ENCODE peak calls at places on chromosomes 13 and 19, in four cellular contexts. One of them, this sample, is unnamed.

GRCh38 chr13:54394319-54394718 is 1365.7 kb downstream of the OLFM4 start:
- DNase-seq in uterus: no peak
- DNase-seq in GM12892: no peak
- DNase-seq in A549: no peak
- DNase-seq in this sample: no peak

GRCh38 chr19:3550947-3551807 is 6.2 kb downstream of the MFSD12 start:
- DNase-seq in uterus: no peak
- DNase-seq in GM12892: no peak
- DNase-seq in A549: no peak
- DNase-seq in this sample: no peak

GRCh38 chr13:96338030-96338429 is 248.1 kb downstream of the HS6ST3 start:
- DNase-seq in GM12892: no peak
- DNase-seq in uterus: no peak
- DNase-seq in A549: no peak
- DNase-seq in this sample: no peak

GRCh38 chr13:110799246-110800236 is 86.0 kb downstream of the ING1 start:
- DNase-seq in A549: no peak
- DNase-seq in uterus: peak; percentile 76
- DNase-seq in GM12892: no peak
- DNase-seq in this sample: no peak

GRCh38 chr13:65653548-65654078 is 1576.5 kb downstream of the PCDH9 start:
- DNase-seq in GM12892: no peak
- DNase-seq in uterus: no peak
- DNase-seq in A549: no peak
- DNase-seq in this sample: no peak

GRCh38 chr13:37621811-37622361 is 23.3 kb upstream of the POSTN start:
- DNase-seq in A549: no peak
- DNase-seq in uterus: peak; percentile 15
- DNase-seq in GM12892: no peak
- DNase-seq in this sample: no peak

GRCh38 chr13:113978741-113979481 is 5.0 kb upstream of the C13orf46 start:
- DNase-seq in uterus: peak; percentile 12
- DNase-seq in A549: no peak
- DNase-seq in GM12892: no peak
- DNase-seq in this sample: no peak

GRCh38 chr19:18846862-18847515 is 15.2 kb downstream of the UPF1 start:
- DNase-seq in GM12892: no peak
- DNase-seq in A549: peak; percentile 68
- DNase-seq in uterus: peak; percentile 82
- DNase-seq in this sample: peak; percentile 69

GRCh38 chr13:32314968-32315254 is 252 bp downstream of the ZAR1L start:
- DNase-seq in A549: no peak
- DNase-seq in GM12892: no peak
- DNase-seq in uterus: no peak
- DNase-seq in this sample: peak; percentile 88

GRCh38 chr19:13181747-13182388 is 31.7 kb downstream of the IER2 start:
- DNase-seq in GM12892: no peak
- DNase-seq in uterus: peak; percentile 64
- DNase-seq in A549: no peak
- DNase-seq in this sample: no peak

GRCh38 chr13:89307278-89307677 is 1636.1 kb downstream of the SLITRK5 start:
- DNase-seq in GM12892: no peak
- DNase-seq in uterus: no peak
- DNase-seq in A549: no peak
- DNase-seq in this sample: no peak
- TF ChIP-seq POLR2A in GM12892: no peak
- TF ChIP-seq POLR2A in uterus: no peak
- TF ChIP-seq POLR2A in A549: no peak
- TF ChIP-seq POLR2A in this sample: no peak

GRCh38 chr13:30907167-30907761 is 1.2 kb downstream of the MEDAG start:
- DNase-seq in uterus: no peak
- DNase-seq in A549: no peak
- DNase-seq in GM12892: no peak
- DNase-seq in this sample: no peak
- TF ChIP-seq POLR2A in uterus: no peak
- TF ChIP-seq POLR2A in A549: no peak
- TF ChIP-seq POLR2A in GM12892: no peak
- TF ChIP-seq POLR2A in this sample: no peak

DNA sequence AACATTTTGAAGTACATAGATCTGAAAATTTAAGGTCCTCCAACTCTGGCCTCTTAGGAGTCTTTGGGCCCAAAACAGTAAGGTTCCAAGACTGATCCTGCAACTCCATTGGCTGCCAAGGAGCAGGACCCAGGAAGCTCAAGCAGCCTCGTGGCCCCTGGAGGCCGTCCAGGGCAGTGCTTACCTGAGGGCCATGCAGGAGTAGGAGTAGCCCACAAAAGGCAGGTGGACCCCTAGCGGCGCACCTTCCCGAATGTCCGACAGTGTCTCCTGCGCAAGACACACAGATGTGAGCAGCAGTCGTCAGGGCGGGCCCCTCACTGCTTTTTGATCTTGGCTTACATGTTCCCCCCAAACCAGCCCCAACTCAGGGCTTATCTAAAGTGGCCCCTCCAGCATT is 5.7 kb upstream of the SIX5 start:
- DNase-seq in A549: peak; percentile 71
- DNase-seq in uterus: no peak
- DNase-seq in GM12892: no peak
- DNase-seq in this sample: no peak
- TF ChIP-seq POLR2A in A549: no peak
- TF ChIP-seq POLR2A in uterus: no peak
- TF ChIP-seq POLR2A in GM12892: no peak
- TF ChIP-seq POLR2A in this sample: no peak

GRCh38 chr13:23380534-23380933 is 53.0 kb downstream of the SACS start:
- DNase-seq in uterus: no peak
- DNase-seq in A549: no peak
- DNase-seq in GM12892: no peak
- DNase-seq in this sample: no peak

GRCh38 chr13:23372264-23372905 is 61.1 kb downstream of the SACS start:
- DNase-seq in A549: no peak
- DNase-seq in uterus: no peak
- DNase-seq in GM12892: no peak
- DNase-seq in this sample: peak; percentile 21

GRCh38 chr13:23378009-23378632 is 55.4 kb downstream of the SACS start:
- DNase-seq in A549: peak; percentile 38
- DNase-seq in GM12892: peak; percentile 27
- DNase-seq in uterus: peak; percentile 41
- DNase-seq in this sample: no peak

GRCh38 chr13:23377603-23378002 is 55.9 kb downstream of the SACS start:
- DNase-seq in GM12892: no peak
- DNase-seq in A549: no peak
- DNase-seq in uterus: peak; percentile 21
- DNase-seq in this sample: no peak

DNA sequence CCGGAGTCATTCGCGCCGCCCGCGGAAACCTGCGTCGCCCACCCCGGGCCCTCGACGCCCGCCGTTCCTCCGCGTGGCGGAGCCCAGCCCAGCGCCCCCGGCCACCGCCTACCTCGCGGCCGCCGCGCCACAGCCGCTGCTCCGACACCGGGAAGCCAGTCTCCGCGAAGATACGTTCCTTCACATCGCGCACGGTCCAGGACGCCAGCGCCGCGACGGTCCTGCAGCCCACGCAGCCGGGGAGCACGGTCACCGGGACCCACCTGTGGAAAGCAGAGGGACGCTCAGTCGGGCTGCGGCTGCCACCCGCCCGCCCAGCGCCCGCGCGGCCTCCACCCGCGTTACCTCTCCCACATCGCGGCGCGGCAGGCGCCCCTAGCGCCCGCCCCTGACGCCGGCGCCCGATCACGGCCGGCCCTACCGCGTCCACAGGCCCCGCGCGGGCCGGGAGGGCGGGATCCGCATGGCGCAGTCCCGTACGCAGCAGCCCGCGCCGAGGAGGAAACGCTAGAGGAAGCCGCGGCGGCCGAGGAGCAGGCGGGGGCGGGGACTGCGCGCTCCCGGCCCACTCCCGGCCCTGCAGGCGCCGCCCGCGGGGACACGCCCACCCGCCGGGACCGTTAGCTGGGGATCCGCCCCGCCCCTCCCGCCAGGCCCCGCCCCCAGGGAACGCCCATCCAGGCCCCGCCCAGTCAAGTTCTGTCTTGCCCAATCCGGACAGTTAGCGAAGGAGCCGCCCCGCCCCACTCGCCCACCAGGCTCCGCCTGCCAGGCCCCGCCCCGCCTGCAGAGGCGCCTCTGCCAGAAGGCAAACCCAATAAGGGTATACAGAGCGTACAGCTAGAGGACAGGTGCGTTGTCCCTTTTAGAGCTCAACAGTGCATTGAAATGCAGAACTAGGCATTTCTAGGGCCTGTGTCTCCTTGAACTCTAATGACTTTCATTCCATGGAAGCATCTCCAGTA is 58.2 kb downstream of the SACS start:
- DNase-seq in GM12892: peak; percentile 83
- DNase-seq in A549: peak; percentile 67
- DNase-seq in uterus: peak; percentile 97
- DNase-seq in this sample: peak; percentile 98
- TF ChIP-seq POLR2A in GM12892: peak; percentile 81
- TF ChIP-seq POLR2A in A549: peak; percentile 52
- TF ChIP-seq POLR2A in uterus: peak; percentile 65
- TF ChIP-seq POLR2A in this sample: peak; percentile 35

DNA sequence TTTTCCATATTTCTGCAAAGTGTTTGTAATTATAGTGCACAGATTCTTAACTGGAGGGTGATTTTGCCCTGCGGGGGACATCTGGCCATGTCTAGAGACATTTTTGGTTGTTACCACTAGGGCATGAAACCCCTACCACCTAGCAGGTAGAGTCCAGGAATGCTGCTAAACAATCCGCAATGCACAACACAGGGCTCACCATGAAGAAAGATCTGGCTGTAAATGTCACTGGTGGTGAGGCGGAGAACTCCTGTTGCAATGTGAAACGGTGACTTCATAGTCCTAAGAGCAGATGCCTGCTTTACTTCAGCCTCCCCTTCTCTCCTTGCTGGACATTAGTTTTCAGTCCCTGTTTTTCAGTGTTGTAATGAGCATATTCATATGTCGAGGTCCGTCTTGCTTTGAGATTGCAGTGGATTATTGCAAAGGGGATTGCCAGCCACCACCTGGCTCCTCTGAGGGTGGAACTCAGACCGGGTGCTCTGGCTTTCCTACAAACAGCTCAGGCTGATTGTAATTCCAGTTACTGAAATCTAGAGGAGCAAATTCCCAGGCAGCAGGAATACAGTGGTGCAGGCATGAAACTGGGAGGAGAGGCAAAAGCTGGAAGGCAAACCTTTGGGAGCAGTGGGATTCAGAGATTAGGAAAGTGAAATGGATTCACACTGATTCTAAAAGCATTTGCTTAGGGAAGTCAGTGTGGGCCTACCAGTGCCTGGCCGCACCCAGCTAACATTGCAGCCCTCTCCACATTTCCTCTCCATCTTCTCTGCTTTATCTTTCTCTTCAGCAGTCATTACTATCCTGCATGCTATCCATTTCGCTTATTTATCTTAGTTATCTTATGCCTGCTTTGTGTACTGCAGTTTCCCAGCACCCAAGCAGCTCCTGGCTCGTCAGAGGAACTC is 76.1 kb upstream of the PCDH8 start:
- DNase-seq in A549: no peak
- DNase-seq in GM12892: no peak
- DNase-seq in uterus: no peak
- DNase-seq in this sample: no peak
- TF ChIP-seq POLR2A in A549: no peak
- TF ChIP-seq POLR2A in GM12892: no peak
- TF ChIP-seq POLR2A in uterus: no peak
- TF ChIP-seq POLR2A in this sample: no peak

This sample was measured in erythroblast.